ENCODE peak calls at places on chromosome 11, in seven cellular contexts. O, Z, H, R, B, N and C are unnamed samples.

GRCh38 chr11:9001736-9002135 is 2.1 kb downstream of the NRIP3 start:
- DNase-seq in O (no peak), Z (peak; percentile 15), H (peak; percentile 77), R (no peak), B (no peak), N (no peak), C (no peak)

GRCh38 chr11:86904001-86904400 is 51.2 kb downstream of the FZD4 start:
- DNase-seq in O (no peak), Z (no peak), H (no peak), R (no peak), B (no peak), N (no peak), C (no peak)

GRCh38 chr11:8488395-8488794 is 105.6 kb downstream of the STK33 start:
- DNase-seq in O (no peak), Z (no peak), H (no peak), R (no peak), B (no peak), N (no peak), C (no peak)

GRCh38 chr11:129312741-129313587 is 62.7 kb upstream of the BARX2 start:
- DNase-seq in O (no peak), Z (no peak), H (no peak), R (no peak), B (no peak), N (no peak), C (no peak)

GRCh38 chr11:10495464-10495786 is 40.4 kb downstream of the AMPD3 start:
- DNase-seq in O (no peak), Z (no peak), H (no peak), R (no peak), B (peak; percentile 77), N (peak; percentile 59), C (no peak)

GRCh38 chr11:116640641-116641402 is 132.0 kb downstream of the BUD13 start:
- DNase-seq in O (no peak), Z (no peak), H (no peak), R (no peak), B (peak; percentile 70), N (no peak), C (no peak)

GRCh38 chr11:64686466-64687175 is 36.4 kb downstream of the NRXN2 start:
- DNase-seq in O (no peak), Z (no peak), H (no peak), R (no peak), B (no peak), N (no peak), C (no peak)

GRCh38 chr11:21289686-21290085 is 620.3 kb downstream of the NELL1 start:
- DNase-seq in O (no peak), Z (no peak), H (no peak), R (peak; percentile 34), B (no peak), N (no peak), C (no peak)

GRCh38 chr11:8356731-8357504 is 93.2 kb upstream of the LMO1 start:
- DNase-seq in O (no peak), Z (no peak), H (no peak), R (no peak), B (no peak), N (no peak), C (no peak)

GRCh38 chr11:110431212-110432073 is 1.7 kb downstream of the FDX1 start:
- DNase-seq in O (no peak), Z (no peak), H (no peak), R (no peak), B (no peak), N (no peak), C (no peak)

GRCh38 chr11:70509476-70509875 is 111.1 kb downstream of the CTTN start:
- DNase-seq in O (no peak), Z (no peak), H (no peak), R (no peak), B (no peak), N (no peak), C (no peak)

GRCh38 chr11:100546714-100547113 is 140.4 kb upstream of the ARHGAP42 start:
- DNase-seq in O (no peak), Z (peak; percentile 21), H (peak; percentile 12), R (no peak), B (no peak), N (no peak), C (peak; percentile 16)

GRCh38 chr11:46801694-46802093 is 44.4 kb downstream of the CKAP5 start:
- DNase-seq in O (no peak), Z (no peak), H (peak; percentile 6), R (no peak), B (no peak), N (no peak), C (no peak)
- TF ChIP-seq POLR2AphosphoS5 in O (no peak), Z (no peak), H (no peak), R (no peak), B (no peak), N (no peak), C (no peak)

DNA sequence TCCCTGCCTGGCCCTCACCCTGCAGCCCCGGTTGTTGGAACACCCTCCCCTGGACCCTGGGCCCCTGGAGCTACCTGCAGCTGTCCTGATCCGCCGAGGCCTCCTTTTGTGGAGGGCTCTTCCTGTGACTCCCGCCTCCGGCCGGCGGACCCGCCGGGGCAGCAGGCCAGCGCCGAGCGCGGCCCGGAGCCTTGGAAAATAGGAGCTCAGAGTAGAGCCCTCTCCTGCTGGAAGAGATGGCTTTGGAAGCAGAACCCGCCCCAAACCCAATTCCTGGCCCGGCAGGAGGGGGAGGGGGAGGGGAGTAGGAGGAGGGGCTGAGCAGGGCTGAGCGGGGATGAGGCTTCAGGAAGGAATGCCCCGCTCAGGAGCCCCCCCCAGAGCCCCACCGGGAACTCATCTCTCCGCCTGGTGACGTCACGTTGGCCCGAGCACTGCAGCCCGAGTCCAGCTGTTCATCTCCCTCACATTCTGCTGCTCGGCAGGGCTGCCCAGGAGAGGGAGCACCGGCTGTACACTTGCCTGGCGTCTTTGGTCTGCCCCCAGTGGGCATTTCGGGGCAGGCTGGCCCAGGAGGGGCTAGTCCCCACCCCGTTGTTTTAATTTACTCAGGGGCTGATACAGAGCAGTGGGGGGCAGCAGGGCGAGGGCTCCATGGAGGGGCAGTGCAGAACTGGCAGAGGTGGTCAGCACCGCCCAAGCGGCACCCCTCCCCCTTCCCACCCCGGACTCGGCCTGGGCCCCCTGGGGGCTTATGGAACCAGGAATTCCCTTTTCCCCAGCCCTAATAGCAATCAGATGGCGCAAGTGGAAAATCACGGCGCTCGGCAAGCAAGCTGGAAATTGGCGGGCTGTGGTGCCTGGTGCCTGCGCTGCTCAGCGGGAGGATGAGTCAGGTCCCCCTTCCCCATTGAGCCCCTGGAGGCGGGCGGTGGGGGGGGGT is at the start of gene MRGPRF:
- DNase-seq in O (peak; percentile 67), Z (no peak), H (no peak), R (peak; percentile 66), B (peak; percentile 98), N (peak; percentile 100), C (peak; percentile 87)
- TF ChIP-seq CTCF in O (peak; percentile 36), Z (peak; percentile 49), H (peak; percentile 6), R (peak; percentile 42), B (peak; percentile 65), N (peak; percentile 70), C (peak; percentile 67)

GRCh38 chr11:61133145-61133544 is 28.1 kb downstream of the VPS37C start:
- DNase-seq in O (no peak), Z (no peak), H (no peak), R (no peak), B (no peak), N (peak; percentile 34), C (no peak)

GRCh38 chr11:61131186-61131585 is 28.9 kb downstream of the CD5 start:
- DNase-seq in O (no peak), Z (no peak), H (no peak), R (no peak), B (no peak), N (no peak), C (no peak)

GRCh38 chr11:61131586-61131985 is 29.3 kb downstream of the CD5 start:
- DNase-seq in O (no peak), Z (no peak), H (no peak), R (no peak), B (no peak), N (no peak), C (no peak)

GRCh38 chr11:61131998-61132555 is 29.1 kb downstream of the VPS37C start:
- DNase-seq in O (no peak), Z (no peak), H (no peak), R (no peak), B (no peak), N (no peak), C (no peak)

DNA sequence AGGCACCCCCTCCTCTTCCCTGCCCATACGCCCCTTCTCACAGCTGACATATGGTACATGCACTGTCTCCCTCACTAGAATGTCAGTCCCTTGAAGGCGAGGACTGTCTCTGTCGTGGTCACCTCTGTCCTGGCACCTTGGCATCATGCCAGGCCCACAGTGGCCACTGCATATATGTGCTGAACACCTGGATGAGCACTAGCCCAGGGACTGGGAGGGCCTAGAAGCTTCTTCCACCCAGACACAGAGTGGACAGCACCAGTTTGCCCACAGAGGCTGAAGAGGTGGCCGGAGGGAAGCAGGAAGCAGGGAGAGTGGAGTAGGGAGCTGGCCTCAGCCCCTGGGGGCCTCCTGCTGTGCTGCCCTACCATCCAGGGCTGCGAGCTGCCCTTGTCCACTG is 28.6 kb downstream of the VPS37C start:
- DNase-seq in O (no peak), Z (no peak), H (no peak), R (no peak), B (no peak), N (no peak), C (no peak)
- TF ChIP-seq POLR2AphosphoS5 in O (no peak), Z (no peak), H (no peak), R (no peak), B (no peak), N (no peak), C (no peak)

GRCh38 chr11:120212926-120213325 is 2.1 kb downstream of the OAF start:
- DNase-seq in O (no peak), Z (no peak), H (no peak), R (no peak), B (no peak), N (no peak), C (peak; percentile 86)

GRCh38 chr11:120211522-120212258 is 858 bp downstream of the OAF start:
- DNase-seq in O (no peak), Z (no peak), H (peak; percentile 34), R (no peak), B (no peak), N (no peak), C (no peak)

GRCh38 chr11:120212259-120212888 is 1.5 kb downstream of the OAF start:
- DNase-seq in O (no peak), Z (no peak), H (peak; percentile 26), R (peak; percentile 36), B (no peak), N (no peak), C (no peak)

GRCh38 chr11:120209750-120210650 is 832 bp upstream of the OAF start:
- DNase-seq in O (no peak), Z (no peak), H (no peak), R (no peak), B (no peak), N (no peak), C (no peak)

DNA sequence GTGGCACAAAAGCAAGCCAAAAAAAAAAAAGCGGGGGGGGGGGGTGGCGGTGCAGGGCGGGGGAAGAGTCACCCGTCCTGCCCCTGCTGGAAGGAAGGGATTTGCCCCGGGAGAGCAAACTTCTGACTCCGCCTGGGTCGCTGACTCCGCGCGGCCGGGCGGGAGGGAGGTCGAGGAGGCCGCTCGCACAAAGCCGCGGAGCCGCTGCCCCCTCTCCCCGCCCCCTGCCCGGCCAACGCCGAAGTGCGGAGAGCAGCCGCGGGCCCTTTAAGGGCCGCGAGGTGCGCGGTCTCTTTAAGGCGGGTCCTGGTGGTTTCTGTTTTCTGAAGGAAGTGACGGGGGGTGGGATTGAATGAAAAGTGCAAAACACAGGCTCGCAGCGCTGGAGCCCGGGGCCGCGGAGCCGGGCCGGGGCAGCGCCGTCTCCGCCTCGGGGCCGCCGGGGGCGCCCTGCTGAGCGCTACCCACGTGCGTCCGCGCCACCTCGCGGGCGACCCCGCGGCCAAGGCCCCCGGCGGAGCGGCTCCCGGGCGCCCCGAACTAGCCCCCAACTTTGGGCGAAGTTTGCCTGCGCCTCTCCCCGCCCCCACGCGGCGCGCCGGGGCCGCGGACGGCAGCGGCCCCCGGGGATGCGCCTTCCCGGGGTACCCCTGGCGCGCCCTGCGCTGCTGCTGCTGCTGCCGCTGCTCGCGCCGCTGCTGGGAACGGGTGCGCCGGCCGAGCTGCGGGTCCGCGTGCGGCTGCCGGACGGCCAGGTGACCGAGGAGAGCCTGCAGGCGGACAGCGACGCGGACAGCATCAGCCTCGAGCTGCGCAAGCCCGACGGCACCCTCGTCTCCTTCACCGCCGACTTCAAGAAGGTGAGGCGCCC is at the start of gene OAF:
- DNase-seq in O (peak; percentile 64), Z (peak; percentile 55), H (peak; percentile 84), R (peak; percentile 94), B (no peak), N (peak; percentile 85), C (peak; percentile 73)
- TF ChIP-seq CTCF in O (peak; percentile 29), Z (peak; percentile 9), H (peak; percentile 13), R (no peak), B (no peak), N (no peak), C (peak; percentile 37)